ENCODE peak calls at places on chromosomes 5 and 9, in four cellular contexts. I, T, N and K are unnamed samples.

GRCh38 chr5:37308796-37309195 is 59.6 kb upstream of the CPLANE1 start:
- DNase-seq in I (no peak), T (no peak), N (no peak), K (no peak)

GRCh38 chr9:15157371-15157770 is 149.6 kb downstream of the TTC39B start:
- DNase-seq in I (no peak), T (no peak), N (no peak), K (no peak)

GRCh38 chr5:83467315-83468044 is 4.1 kb upstream of the VCAN start:
- DNase-seq in I (no peak), T (no peak), N (no peak), K (no peak)

GRCh38 chr5:65327582-65327981 is 154.1 kb downstream of the ADAMTS6 start:
- DNase-seq in I (no peak), T (peak; percentile 59), N (no peak), K (no peak)

GRCh38 chr5:71816307-71816706 is 97.2 kb downstream of the CARTPT start:
- DNase-seq in I (no peak), T (no peak), N (no peak), K (no peak)

GRCh38 chr5:149037819-149038218 is 25.0 kb downstream of the SH3TC2 start:
- DNase-seq in I (no peak), T (no peak), N (no peak), K (no peak)

GRCh38 chr9:98778711-98779530 is 17.4 kb downstream of the ANKS6 start:
- DNase-seq in I (no peak), T (peak; percentile 59), N (peak; percentile 39), K (no peak)

GRCh38 chr5:67147768-67148167 is 48.8 kb downstream of the CD180 start:
- DNase-seq in I (no peak), T (peak; percentile 19), N (no peak), K (no peak)

GRCh38 chr5:81363093-81363886 is 30.6 kb downstream of the ACOT12 start:
- DNase-seq in I (no peak), T (no peak), N (no peak), K (no peak)

GRCh38 chr5:113513384-113514262 is at the start of gene YTHDC2:
- DNase-seq in I (peak; percentile 42), T (peak; percentile 77), N (peak; percentile 91), K (peak; percentile 69)

GRCh38 chr9:131228988-131229387 is 47.3 kb downstream of the FAM78A start:
- DNase-seq in I (no peak), T (no peak), N (no peak), K (no peak)
- TF ChIP-seq SUZ12 in I (no peak), T (no peak), N (no peak), K (no peak)

DNA sequence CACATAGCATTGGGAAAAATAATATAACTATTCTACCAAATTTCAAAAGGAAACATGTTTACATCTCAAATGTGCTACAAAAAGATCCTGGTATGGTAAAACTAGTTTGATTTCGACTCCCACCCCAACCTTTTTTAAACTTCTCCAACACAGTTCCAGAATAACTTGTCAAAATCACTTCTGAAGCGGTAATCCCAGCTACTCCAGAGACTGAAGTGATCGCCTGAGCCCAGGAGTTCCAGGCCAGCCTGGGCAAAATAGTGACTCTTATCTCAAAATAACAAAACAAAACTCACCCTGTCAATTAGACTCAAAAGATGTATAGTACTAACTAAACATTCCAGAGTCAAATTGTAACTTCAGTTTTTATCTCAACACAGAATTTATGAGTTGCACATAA is 71.3 kb upstream of the RNF38 start:
- DNase-seq in I (no peak), T (no peak), N (no peak), K (no peak)
- H3K9ac ChIP-seq in I (peak overlapping the region; percentile 68), T (no peak overlapping the region), N (no peak overlapping the region), K (no peak overlapping the region)

GRCh38 chr5:7388553-7388952 is 7.4 kb upstream of the ADCY2 start:
- DNase-seq in I (no peak), T (no peak), N (no peak), K (no peak)
- TF ChIP-seq SUZ12 in I (no peak), T (no peak), N (no peak), K (no peak)

GRCh38 chr9:114811969-114812636 is 6.3 kb upstream of the TNFSF15 start:
- DNase-seq in I (no peak), T (no peak), N (no peak), K (no peak)
- H3K9ac ChIP-seq in I (no peak overlapping the region), T (no peak overlapping the region), N (no peak overlapping the region), K (no peak overlapping the region)

GRCh38 chr5:3142261-3143027 is 391.0 kb upstream of the IRX2 start:
- DNase-seq in I (no peak), T (no peak), N (no peak), K (no peak)
- TF ChIP-seq SUZ12 in I (no peak), T (no peak), N (no peak), K (no peak)

GRCh38 chr5:438481-438981 is 4.4 kb upstream of the EXOC3 start:
- DNase-seq in I (no peak), T (no peak), N (no peak), K (no peak)

GRCh38 chr5:436641-436975 is 6.4 kb upstream of the EXOC3 start:
- DNase-seq in I (no peak), T (no peak), N (no peak), K (no peak)

GRCh38 chr5:439181-439580 is 3.8 kb upstream of the EXOC3 start:
- DNase-seq in I (no peak), T (no peak), N (no peak), K (no peak)

GRCh38 chr5:435961-436640 is 6.9 kb upstream of the EXOC3 start:
- DNase-seq in I (no peak), T (peak; percentile 25), N (no peak), K (no peak)

DNA sequence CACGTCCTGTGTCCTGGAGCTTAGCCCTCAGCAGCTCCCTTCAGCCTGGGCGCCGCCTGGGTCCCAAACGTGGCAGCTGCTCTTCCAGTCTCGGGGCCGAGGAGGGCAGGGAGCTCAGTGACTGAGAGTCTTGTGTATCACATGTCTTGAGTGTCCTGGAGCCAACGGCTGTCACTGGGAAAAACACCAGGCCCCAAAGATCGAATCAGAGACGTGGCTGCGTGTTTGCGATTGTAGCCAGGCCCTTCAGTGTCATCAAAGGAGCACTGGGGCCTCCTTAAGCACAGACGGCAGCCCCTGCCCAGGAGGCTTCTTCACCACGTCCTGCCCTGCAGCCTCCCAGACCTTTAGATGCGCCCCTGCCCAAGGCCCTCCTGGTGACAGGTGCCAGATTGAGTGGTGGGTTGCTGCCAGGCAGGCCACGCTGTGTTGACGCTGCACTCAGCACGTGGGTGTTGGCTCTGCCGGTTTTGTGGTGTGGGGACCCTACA is 5.7 kb upstream of the EXOC3 start:
- DNase-seq in I (no peak), T (no peak), N (no peak), K (no peak)
- H3K9ac ChIP-seq in I (no peak overlapping the region), T (no peak overlapping the region), N (no peak overlapping the region), K (no peak overlapping the region)

GRCh38 chr5:142688278-142688677 is 2.4 kb upstream of the FGF1 start:
- DNase-seq in I (no peak), T (no peak), N (no peak), K (no peak)

GRCh38 chr5:142686968-142687367 is 1.1 kb upstream of the FGF1 start:
- DNase-seq in I (no peak), T (no peak), N (no peak), K (no peak)

GRCh38 chr5:142684508-142685031 is 1.3 kb downstream of the FGF1 start:
- DNase-seq in I (no peak), T (no peak), N (no peak), K (no peak)

GRCh38 chr5:142685418-142686209 is at the start of gene FGF1:
- DNase-seq in I (no peak), T (no peak), N (no peak), K (no peak)

DNA sequence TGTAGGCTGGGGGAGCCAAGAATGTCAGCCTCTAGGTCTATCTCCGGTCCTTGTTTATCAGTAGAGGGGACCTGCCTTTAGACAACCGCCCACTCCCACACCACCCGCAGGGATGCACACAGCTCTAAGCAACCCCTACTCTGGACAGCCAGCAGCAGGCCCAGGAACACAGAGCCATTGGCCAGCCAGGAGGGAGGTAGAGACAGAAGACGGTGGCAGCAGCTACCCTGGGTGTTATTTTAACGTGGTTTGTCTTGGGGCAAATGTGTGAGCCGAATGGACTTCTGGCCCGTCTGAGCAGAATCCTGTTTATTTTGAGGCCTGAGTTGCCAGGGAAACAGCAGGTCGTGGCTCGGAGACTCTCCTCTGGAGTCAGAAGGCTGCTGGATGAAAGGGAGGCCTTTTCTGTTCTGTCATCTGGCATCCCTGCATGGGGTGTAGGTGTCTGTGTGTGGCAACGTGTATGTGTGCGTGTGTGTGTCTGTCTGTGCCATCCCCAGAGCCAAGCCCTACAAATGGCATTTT is 382 bp upstream of the FGF1 start:
- DNase-seq in I (no peak), T (peak; percentile 62), N (no peak), K (no peak)
- TF ChIP-seq SUZ12 in I (no peak), T (no peak), N (no peak), K (no peak)

GRCh38 chr5:102865171-102865509 is 110.0 kb downstream of the PAM start:
- DNase-seq in I (no peak), T (no peak), N (no peak), K (no peak)
- H3K9ac ChIP-seq in I (peak overlapping the region; percentile 75), T (no peak overlapping the region), N (peak overlapping the region; percentile 50), K (peak overlapping the region; percentile 85)

GRCh38 chr5:140336388-140336787 is 10.0 kb downstream of the HBEGF start:
- DNase-seq in I (no peak), T (peak; percentile 63), N (no peak), K (no peak)
- TF ChIP-seq SUZ12 in I (no peak), T (no peak), N (no peak), K (no peak)